ENCODE peak calls at places on chromosomes 12 and 14, in seven cellular contexts. A is spleen, I is sigmoid colon, K is gastrocnemius medialis, F is vagina, Q is heart left ventricle, D is lower leg skin. M is an unnamed sample.

GRCh38 chr12:124303579-124304313 is 8.9 kb downstream of the RFLNA start:
- DNase-seq in Q (no peak), I (no peak), D (no peak), A (peak), K (no peak), F (no peak), M (no peak)

GRCh38 chr14:39175445-39176262 is 600 bp downstream of the PNN start:
- DNase-seq in K (no peak), F (no peak), I (no peak), D (no peak), Q (no peak), A (peak), M (no peak)

GRCh38 chr14:92998957-92999356 is 76.0 kb downstream of the CHGA start:
- DNase-seq in D (no peak), Q (no peak), A (no peak), I (no peak), K (no peak), F (no peak), M (no peak)

GRCh38 chr12:118544569-118544968 is 168.2 kb downstream of the SUDS3 start:
- DNase-seq in F (no peak), I (no peak), Q (no peak), D (no peak), K (no peak), A (no peak), M (no peak)

GRCh38 chr12:76075448-76075847 is 9.0 kb downstream of the NAP1L1 start:
- DNase-seq in D (no peak), K (no peak), Q (no peak), I (no peak), F (no peak), A (no peak), M (no peak)

GRCh38 chr14:58298477-58298879 is at the start of gene ARID4A:
- DNase-seq in K (no peak), A (peak), D (no peak), Q (peak), I (peak), F (peak), M (peak)

GRCh38 chr14:28676481-28676880 is 90.1 kb upstream of the FOXG1 start:
- DNase-seq in D (no peak), F (no peak), Q (no peak), A (no peak), I (no peak), K (no peak), M (no peak)

GRCh38 chr12:22518067-22518719 is 26.1 kb downstream of the C2CD5 start:
- DNase-seq in I (no peak), A (no peak), D (peak), K (no peak), Q (peak), F (no peak), M (no peak)

GRCh38 chr12:102833687-102834435 is 83.2 kb downstream of the PAH start:
- DNase-seq in F (no peak), D (no peak), A (no peak), I (no peak), K (no peak), Q (no peak), M (no peak)

GRCh38 chr14:103868242-103868897 is 21.0 kb upstream of the PPP1R13B start:
- DNase-seq in D (no peak), F (no peak), Q (no peak), A (no peak), I (no peak), K (no peak), M (no peak)

GRCh38 chr14:94062344-94062904 is 18.6 kb downstream of the DDX24 start:
- DNase-seq in A (no peak), D (no peak), Q (no peak), K (no peak), F (no peak), I (no peak), M (no peak)

GRCh38 chr14:37051153-37051552 is 121.3 kb downstream of the SLC25A21 start:
- DNase-seq in K (no peak), F (no peak), D (no peak), I (no peak), A (no peak), Q (no peak), M (no peak)

GRCh38 chr12:125064492-125064891 is 743 bp upstream of the AACS start:
- DNase-seq in D (no peak), A (no peak), Q (no peak), I (no peak), F (no peak), K (no peak), M (no peak)

GRCh38 chr12:63499567-63499966 is 168.7 kb downstream of the DPY19L2 start:
- DNase-seq in D (no peak), K (no peak), F (no peak), I (no peak), A (no peak), Q (no peak), M (no peak)

GRCh38 chr14:26204954-26205479 is 392.8 kb downstream of the NOVA1 start:
- DNase-seq in K (peak), A (peak), I (peak), Q (peak), D (peak), F (no peak), M (no peak)

GRCh38 chr14:65346895-65347294 is 65.6 kb upstream of the FUT8 start:
- DNase-seq in A (no peak), Q (peak), K (no peak), D (no peak), I (no peak), F (no peak), M (no peak)

GRCh38 chr12:76340680-76341435 is 7.4 kb downstream of the BBS10 start:
- DNase-seq in A (no peak), Q (no peak), D (no peak), I (no peak), F (no peak), K (peak), M (no peak)

GRCh38 chr14:21940887-21941855 is 267.6 kb upstream of the OR4E1 start:
- DNase-seq in F (no peak), A (no peak), Q (no peak), D (no peak), K (no peak), I (no peak), M (no peak)

GRCh38 chr12:9707864-9708808 is 24.8 kb downstream of the CLECL1 start:
- DNase-seq in A (peak), Q (peak), D (no peak), I (no peak), K (no peak), F (no peak), M (no peak)

GRCh38 chr12:125272252-125272980 is 207.2 kb downstream of the AACS start:
- DNase-seq in K (no peak), D (no peak), Q (no peak), A (no peak), I (no peak), F (no peak), M (no peak)

GRCh38 chr12:87845995-87846483 is 183.2 kb downstream of the C12orf50 start:
- DNase-seq in Q (no peak), F (no peak), A (no peak), I (no peak), D (no peak), K (no peak), M (no peak)

GRCh38 chr14:35571598-35571997 is 37.6 kb downstream of the INSM2 start:
- DNase-seq in F (no peak), A (no peak), Q (no peak), D (no peak), K (no peak), I (no peak), M (no peak)

GRCh38 chr12:16553457-16553856 is 52.5 kb downstream of the LMO3 start:
- DNase-seq in I (no peak), D (no peak), F (no peak), A (no peak), Q (no peak), K (no peak), M (no peak)

GRCh38 chr12:101804409-101804808 is 26.4 kb downstream of the GNPTAB start:
- DNase-seq in F (no peak), Q (no peak), A (no peak), K (no peak), D (no peak), I (no peak), M (no peak)

GRCh38 chr12:101855364-101855884 is 22.0 kb upstream of the DRAM1 start:
- DNase-seq in K (no peak), F (no peak), A (no peak), Q (no peak), D (no peak), I (no peak), M (no peak)

GRCh38 chr12:95548539-95549391 is 2.5 kb downstream of the USP44 start:
- DNase-seq in K (peak), I (peak), A (peak), Q (peak), F (no peak), D (peak), M (no peak)
- TF ChIP-seq POLR2A in K (peak), I (no peak), A (no peak), Q (no peak), F (no peak), D (no peak), M (no peak)

DNA sequence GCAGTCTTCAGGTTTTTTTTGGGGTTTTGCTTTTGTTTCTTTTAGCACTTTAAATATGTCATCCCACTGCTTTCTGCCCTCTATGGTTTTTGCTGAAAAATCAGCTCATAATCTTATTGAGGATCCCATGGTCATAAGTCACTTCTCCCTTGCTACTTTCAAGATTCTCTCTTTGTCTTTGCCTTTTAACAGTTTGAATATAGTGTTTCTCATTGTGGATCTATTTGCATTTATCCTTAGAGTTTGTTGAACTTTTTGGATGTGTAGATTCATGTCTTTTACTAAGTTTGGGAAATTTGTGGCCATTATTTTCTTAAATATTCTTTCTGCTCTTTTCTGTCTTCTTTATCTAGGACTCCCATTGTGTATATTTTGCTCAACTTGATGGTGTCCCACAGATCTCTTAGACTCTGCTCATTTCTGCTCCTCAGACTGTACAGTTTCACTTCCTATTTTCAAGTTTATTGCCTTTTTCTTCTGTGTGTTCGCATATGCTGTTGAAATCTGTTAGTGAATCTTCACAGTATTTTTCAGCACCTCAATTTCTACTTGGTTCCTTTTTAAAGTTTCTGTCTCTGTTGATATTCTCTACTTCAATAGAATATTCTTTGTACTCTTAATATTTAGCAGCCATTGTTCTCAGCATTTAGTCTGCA is 70.8 kb downstream of the WNK1 start:
- DNase-seq in K (no peak), D (no peak), Q (no peak), F (no peak), I (no peak), A (no peak), M (no peak)
- TF ChIP-seq POLR2A in K (no peak), D (no peak), Q (no peak), F (no peak), I (no peak), A (no peak), M (no peak)

GRCh38 chr12:49708851-49709250 is 1.6 kb upstream of the FMNL3 start:
- DNase-seq in Q (no peak), D (no peak), F (no peak), I (no peak), K (no peak), A (no peak), M (no peak)

GRCh38 chr12:49707812-49708147 is 575 bp upstream of the FMNL3 start:
- DNase-seq in A (no peak), D (no peak), Q (no peak), F (no peak), I (no peak), K (no peak), M (no peak)

GRCh38 chr12:49706351-49707126 is 666 bp downstream of the FMNL3 start:
- DNase-seq in A (no peak), F (no peak), Q (peak), D (peak), K (no peak), I (peak), M (no peak)

GRCh38 chr12:49705479-49706267 is 1.5 kb downstream of the FMNL3 start:
- DNase-seq in K (peak), D (peak), F (no peak), Q (peak), I (peak), A (peak), M (no peak)

GRCh38 chr12:49707127-49707811 is at the start of gene FMNL3:
- DNase-seq in D (peak), I (peak), K (peak), A (peak), F (no peak), Q (peak), M (peak)
- TF ChIP-seq POLR2A in D (no peak), I (no peak), K (peak), A (peak), F (no peak), Q (no peak), M (no peak)

GRCh38 chr12:115756804-115757203 is 520.7 kb downstream of the MED13L start:
- DNase-seq in D (no peak), Q (no peak), K (no peak), A (no peak), I (no peak), F (no peak), M (no peak)
- TF ChIP-seq POLR2A in D (no peak), Q (no peak), K (no peak), A (no peak), I (no peak), F (no peak), M (no peak)

GRCh38 chr12:106357549-106358409 is at the start of gene POLR3B:
- DNase-seq in D (peak), K (peak), A (peak), I (peak), Q (peak), F (no peak), M (peak)
- TF ChIP-seq POLR2A in D (no peak), K (peak), A (no peak), I (peak), Q (no peak), F (peak), M (peak)

GRCh38 chr12:131002271-131002670 is 48.6 kb downstream of the ADGRD1 start:
- DNase-seq in Q (no peak), K (no peak), A (peak), I (no peak), D (no peak), F (no peak), M (no peak)
- TF ChIP-seq POLR2A in Q (no peak), K (no peak), A (no peak), I (no peak), D (no peak), F (no peak), M (no peak)

GRCh38 chr14:68418192-68419118 is 374.4 kb downstream of the ZFP36L1 start:
- DNase-seq in I (no peak), K (no peak), D (no peak), Q (no peak), A (no peak), F (no peak), M (no peak)
- TF ChIP-seq POLR2A in I (no peak), K (no peak), D (no peak), Q (no peak), A (no peak), F (no peak), M (no peak)

GRCh38 chr12:60194682-60195081 is 598.9 kb downstream of the SLC16A7 start:
- DNase-seq in F (no peak), I (no peak), Q (no peak), K (no peak), A (no peak), D (no peak), M (no peak)

GRCh38 chr12:60191271-60191670 is 595.4 kb downstream of the SLC16A7 start:
- DNase-seq in I (no peak), D (no peak), Q (no peak), K (no peak), A (no peak), F (no peak), M (no peak)

GRCh38 chr12:60195483-60195882 is 599.7 kb downstream of the SLC16A7 start:
- DNase-seq in K (no peak), I (no peak), F (no peak), A (no peak), Q (no peak), D (no peak), M (no peak)

GRCh38 chr12:60196366-60196765 is 600.5 kb downstream of the SLC16A7 start:
- DNase-seq in F (no peak), K (no peak), I (no peak), D (no peak), A (no peak), Q (no peak), M (no peak)

GRCh38 chr12:60191676-60192359 is 596.0 kb downstream of the SLC16A7 start:
- DNase-seq in K (no peak), D (no peak), Q (no peak), F (no peak), I (no peak), A (no peak), M (no peak)
- TF ChIP-seq POLR2A in K (no peak), D (no peak), Q (no peak), F (no peak), I (no peak), A (no peak), M (no peak)

GRCh38 chr14:95818581-95818980 is 58.1 kb upstream of the TUNAR start:
- DNase-seq in I (no peak), K (no peak), A (no peak), Q (no peak), D (no peak), F (peak), M (no peak)

GRCh38 chr14:95814363-95815225 is 62.0 kb upstream of the TUNAR start:
- DNase-seq in D (no peak), A (no peak), Q (no peak), F (peak), I (no peak), K (no peak), M (no peak)

GRCh38 chr14:95816539-95816938 is 60.1 kb upstream of the TUNAR start:
- DNase-seq in D (no peak), K (no peak), A (no peak), F (peak), Q (no peak), I (no peak), M (no peak)

GRCh38 chr14:95815226-95815690 is 61.4 kb upstream of the TUNAR start:
- DNase-seq in F (peak), I (no peak), Q (no peak), D (no peak), A (no peak), K (no peak), M (no peak)

DNA sequence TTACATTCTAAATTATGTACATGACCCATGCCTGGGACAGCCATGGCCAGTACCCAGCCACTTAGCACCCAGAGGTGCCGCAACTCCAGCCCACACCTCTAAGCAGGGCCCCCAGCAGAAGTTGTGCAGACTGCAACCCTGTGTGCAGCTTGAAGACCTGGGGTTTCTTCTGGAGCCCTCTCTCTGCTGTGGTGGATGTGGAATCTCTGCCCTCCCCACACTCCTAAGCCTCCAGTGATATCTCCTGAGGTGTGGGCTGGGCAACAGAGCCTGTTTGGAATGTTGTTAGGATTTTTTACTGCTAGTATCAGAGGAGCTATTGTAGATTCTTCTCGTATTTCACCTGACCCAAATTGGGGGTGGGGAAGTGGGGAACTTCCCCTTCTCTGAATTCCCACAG is 59.4 kb upstream of the TUNAR start:
- DNase-seq in D (no peak), K (no peak), A (no peak), F (peak), Q (no peak), I (no peak), M (no peak)
- TF ChIP-seq POLR2A in D (no peak), K (no peak), A (no peak), F (no peak), Q (no peak), I (no peak), M (no peak)